ENCODE peak calls at places on chromosomes 12 and 14, in four cellular contexts. O, S, I and L are unnamed samples.

GRCh38 chr12:14884458-14884878 is 1.2 kb downstream of the MGP start:
- DNase-seq in O (peak; percentile 90), S (peak; percentile 88), I (peak; percentile 39), L (peak; percentile 84)

GRCh38 chr14:23121401-23121800 is 2.3 kb upstream of the CEBPE start:
- DNase-seq in O (no peak), S (no peak), I (no peak), L (no peak)

GRCh38 chr14:103547941-103548462 is 14.5 kb downstream of the BAG5 start:
- DNase-seq in O (no peak), S (no peak), I (no peak), L (no peak)

GRCh38 chr14:100889641-100890040 is 13.9 kb downstream of the RTL1 start:
- DNase-seq in O (no peak), S (no peak), I (no peak), L (no peak)

GRCh38 chr12:26156996-26157395 is 32.2 kb upstream of the BHLHE41 start:
- DNase-seq in O (no peak), S (no peak), I (peak; percentile 67), L (no peak)

GRCh38 chr14:73753887-73754880 is 40.0 kb upstream of the PNMA1 start:
- DNase-seq in O (no peak), S (peak; percentile 78), I (peak; percentile 81), L (no peak)

GRCh38 chr14:75989134-75989533 is 3.6 kb downstream of the IFT43 start:
- DNase-seq in O (peak; percentile 65), S (no peak), I (peak; percentile 88), L (no peak)

GRCh38 chr12:94831081-94831747 is 172.3 kb downstream of the NDUFA12 start:
- DNase-seq in O (no peak), S (peak; percentile 59), I (no peak), L (no peak)

GRCh38 chr14:73627033-73627432 is 14.7 kb downstream of the ACOT6 start:
- DNase-seq in O (no peak), S (no peak), I (no peak), L (no peak)

GRCh38 chr12:50660425-50660822 is 103.5 kb upstream of the ATF1 start:
- DNase-seq in O (no peak), S (no peak), I (no peak), L (no peak)

GRCh38 chr12:104340177-104340576 is 36.6 kb downstream of the EID3 start:
- DNase-seq in O (no peak), S (no peak), I (no peak), L (no peak)

DNA sequence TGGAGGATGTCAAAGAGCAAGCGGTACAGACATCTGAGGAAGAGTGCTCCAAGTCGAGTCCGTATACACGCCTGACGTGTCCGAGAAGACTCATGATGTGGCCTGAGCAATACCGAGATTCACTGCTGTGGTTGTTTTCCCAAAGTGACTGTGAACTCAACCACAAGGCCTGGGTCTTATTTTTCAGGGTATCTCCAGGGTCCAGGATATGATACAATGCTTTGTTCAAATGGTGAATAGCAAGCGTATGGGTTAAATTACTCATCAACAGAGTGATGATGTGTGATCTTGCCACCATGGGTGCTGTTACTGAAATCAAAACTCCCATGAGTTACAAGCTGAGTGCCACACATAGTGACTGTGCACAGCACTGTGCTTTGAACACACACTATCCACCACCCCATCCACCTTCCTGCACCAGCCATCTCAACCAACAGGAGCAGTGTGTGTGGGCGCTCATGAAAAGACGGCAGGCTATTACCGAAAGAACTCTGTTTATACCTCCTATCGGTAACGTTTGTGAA is 109.6 kb downstream of the BCAT1 start:
- DNase-seq in O (no peak), S (no peak), I (no peak), L (no peak)
- H3K27ac ChIP-seq in O (peak overlapping the region; percentile 63), S (no peak overlapping the region), I (peak overlapping the region; percentile 72), L (no peak overlapping the region)

DNA sequence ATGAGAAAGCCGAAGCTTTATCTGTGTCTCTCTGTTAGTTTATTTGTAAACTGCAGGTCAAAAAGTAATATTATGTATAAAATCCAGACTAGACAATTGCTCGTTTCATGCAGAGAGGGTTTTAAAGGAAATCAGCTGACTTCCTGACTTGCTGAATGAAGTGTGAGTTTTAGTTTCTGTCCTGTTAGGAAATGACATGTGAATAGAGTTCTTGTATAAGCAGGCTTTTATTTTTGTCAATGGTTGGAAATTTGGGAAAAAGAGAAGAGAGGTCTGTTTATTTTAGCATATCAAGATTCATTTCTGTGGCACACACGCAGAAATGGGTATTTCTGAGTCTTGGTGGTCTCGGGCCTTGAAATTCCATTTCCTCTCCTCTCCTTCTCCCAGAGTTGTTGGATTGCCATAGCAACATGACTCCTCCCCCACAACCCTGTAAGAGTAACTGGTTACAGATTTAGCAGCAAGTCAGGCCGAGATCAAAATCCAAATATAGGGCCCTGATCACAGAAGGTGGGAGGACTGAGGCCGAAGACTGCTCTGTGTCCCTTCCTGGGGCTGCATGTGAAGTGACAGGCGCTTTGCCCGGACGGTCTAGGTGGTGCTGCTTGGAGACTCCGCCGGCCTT is 60.9 kb downstream of the SAMD4A start:
- DNase-seq in O (peak; percentile 55), S (no peak), I (no peak), L (no peak)
- H3K4me3 ChIP-seq in O (peak overlapping the region; percentile 11), S (no peak overlapping the region), I (no peak overlapping the region), L (no peak overlapping the region)

GRCh38 chr12:88242161-88242925 is 100.2 kb downstream of the TMTC3 start:
- DNase-seq in O (peak; percentile 36), S (peak; percentile 37), I (no peak), L (no peak)
- H3K27ac ChIP-seq in O (peak overlapping the region; percentile 39), S (no peak overlapping the region), I (peak overlapping the region; percentile 77), L (no peak overlapping the region)

DNA sequence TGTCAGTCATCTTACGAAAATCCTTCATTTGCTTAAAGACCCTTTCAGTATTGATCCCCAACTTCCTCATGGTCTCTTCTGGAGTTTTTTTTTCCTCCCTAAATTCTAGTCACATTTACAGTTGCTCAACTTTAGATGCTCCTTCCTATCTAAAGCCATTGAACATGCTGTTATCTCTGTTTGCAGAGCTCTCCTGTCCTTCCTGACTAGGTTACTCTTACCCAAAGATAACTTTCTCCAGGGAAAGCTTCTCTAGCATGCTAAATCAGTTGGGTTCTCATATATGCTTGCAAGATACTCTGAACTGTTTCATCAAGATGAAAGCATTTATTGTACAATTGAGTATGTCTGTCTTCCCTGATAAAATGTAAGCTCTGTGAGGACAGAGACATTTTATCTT is 1.8 kb upstream of the RAB21 start:
- DNase-seq in O (no peak), S (no peak), I (no peak), L (no peak)
- H3K4me3 ChIP-seq in O (no peak overlapping the region), S (no peak overlapping the region), I (no peak overlapping the region), L (no peak overlapping the region)

GRCh38 chr12:31234053-31234835 is 91.7 kb downstream of the SINHCAF start:
- DNase-seq in O (no peak), S (no peak), I (no peak), L (no peak)
- H3K27ac ChIP-seq in O (no peak overlapping the region), S (no peak overlapping the region), I (no peak overlapping the region), L (no peak overlapping the region)